ENCODE peak calls at places on chromosomes 13 and 19, in five cellular contexts. U is endothelial cell of umbilical vein, Q is heart right ventricle, P is keratinocyte, G is tibial nerve. W is an unnamed sample.

GRCh38 chr13:20109037-20109436 is 51.8 kb downstream of the GJA3 start:
- DNase-seq in U (no peak), Q (no peak), P (no peak), G (no peak), W (no peak)

GRCh38 chr19:814108-815078 is 7.4 kb downstream of the PLPPR3 start:
- DNase-seq in U (no peak), Q (no peak), P (no peak), G (no peak), W (no peak)

GRCh38 chr19:38529610-38530009 is 88.1 kb downstream of the MAP4K1 start:
- DNase-seq in U (no peak), Q (no peak), P (no peak), G (no peak), W (peak; percentile 43)

GRCh38 chr13:102267191-102267590 is 134.7 kb downstream of the FGF14 start:
- DNase-seq in U (no peak), Q (no peak), P (no peak), G (no peak), W (no peak)

GRCh38 chr13:113528101-113528797 is 37.7 kb upstream of the DCUN1D2 start:
- DNase-seq in U (no peak), Q (no peak), P (no peak), G (no peak), W (no peak)

GRCh38 chr19:34220472-34221063 is 33.8 kb upstream of the GARRE1 start:
- DNase-seq in U (peak; percentile 71), Q (no peak), P (peak; percentile 30), G (peak; percentile 27), W (peak; percentile 83)

GRCh38 chr19:6032827-6033226 is 54.9 kb upstream of the RANBP3 start:
- DNase-seq in U (no peak), Q (no peak), P (no peak), G (no peak), W (no peak)

GRCh38 chr19:31445406-31445805 is 96.2 kb upstream of the TSHZ3 start:
- DNase-seq in U (no peak), Q (no peak), P (no peak), G (no peak), W (no peak)

GRCh38 chr19:3188627-3189596 is 3.2 kb downstream of the NCLN start:
- DNase-seq in U (no peak), Q (no peak), P (no peak), G (no peak), W (no peak)

GRCh38 chr19:44596428-44597130 is 16.8 kb upstream of the IGSF23 start:
- DNase-seq in U (no peak), Q (no peak), P (no peak), G (no peak), W (no peak)

GRCh38 chr19:50486823-50487515 is 10.3 kb upstream of the GARIN5A start:
- DNase-seq in U (peak; percentile 15), Q (no peak), P (peak; percentile 32), G (no peak), W (peak; percentile 78)

GRCh38 chr13:114132419-114133121 is at the start of gene RASA3:
- DNase-seq in U (peak; percentile 76), Q (peak; percentile 85), P (no peak), G (peak; percentile 62), W (peak; percentile 82)

GRCh38 chr19:12721656-12722565 is 1.8 kb downstream of the TNPO2 start:
- DNase-seq in U (peak; percentile 78), Q (peak; percentile 68), P (no peak), G (no peak), W (peak; percentile 86)

GRCh38 chr13:85896516-85897450 is 97.6 kb upstream of the SLITRK6 start:
- DNase-seq in U (no peak), Q (no peak), P (no peak), G (no peak), W (peak; percentile 27)

GRCh38 chr19:36151144-36152051 is 849 bp downstream of the COX7A1 start:
- DNase-seq in U (no peak), Q (peak; percentile 69), P (no peak), G (peak; percentile 57), W (no peak)

GRCh38 chr19:53177986-53178385 is 15.2 kb downstream of the ZNF665 start:
- DNase-seq in U (no peak), Q (no peak), P (no peak), G (no peak), W (no peak)

DNA sequence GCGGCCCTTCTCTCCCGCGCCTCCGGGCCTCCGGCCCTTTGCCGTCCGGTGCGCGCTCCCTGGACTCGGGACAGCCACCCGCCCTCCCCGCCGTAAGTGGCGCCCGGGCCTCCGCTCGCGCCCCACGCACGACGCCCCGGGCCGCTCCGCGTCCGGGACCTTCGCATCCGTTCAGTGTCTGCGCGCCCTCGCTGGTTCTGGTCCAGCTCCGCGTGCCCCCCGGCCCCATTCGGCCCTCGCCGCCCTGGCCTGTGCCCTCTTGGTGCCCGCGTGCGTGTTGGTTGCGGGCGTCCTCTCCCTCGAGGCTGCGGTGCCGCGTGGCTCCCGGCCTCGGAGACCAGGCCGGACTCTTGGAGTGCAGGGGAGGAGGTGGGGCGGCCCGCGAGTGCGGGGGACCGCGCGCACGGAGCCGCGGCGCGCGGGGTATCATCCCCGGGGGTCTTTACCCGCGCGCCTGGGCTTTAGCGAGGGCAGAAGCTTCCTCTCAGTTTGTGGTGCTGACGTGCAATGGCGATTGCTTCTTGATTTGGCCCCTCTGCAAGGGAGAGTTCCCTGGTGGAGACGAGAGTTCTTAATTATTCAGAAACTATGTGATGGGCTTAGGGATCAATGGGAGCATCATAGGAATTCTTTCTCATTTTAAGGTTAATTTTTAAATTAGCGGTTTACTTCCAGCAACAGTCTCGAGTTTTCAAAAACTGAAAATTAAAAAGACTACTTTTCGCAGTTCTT is 757 bp downstream of the WASF3 start:
- DNase-seq in U (peak; percentile 49), Q (peak; percentile 30), P (no peak), G (no peak), W (no peak)
- H3K4me3 ChIP-seq in U (peak overlapping the region; percentile 84), Q (peak overlapping the region; percentile 79), P (peak overlapping the region; percentile 53), G (peak overlapping the region; percentile 60), W (peak overlapping the region; percentile 48)

DNA sequence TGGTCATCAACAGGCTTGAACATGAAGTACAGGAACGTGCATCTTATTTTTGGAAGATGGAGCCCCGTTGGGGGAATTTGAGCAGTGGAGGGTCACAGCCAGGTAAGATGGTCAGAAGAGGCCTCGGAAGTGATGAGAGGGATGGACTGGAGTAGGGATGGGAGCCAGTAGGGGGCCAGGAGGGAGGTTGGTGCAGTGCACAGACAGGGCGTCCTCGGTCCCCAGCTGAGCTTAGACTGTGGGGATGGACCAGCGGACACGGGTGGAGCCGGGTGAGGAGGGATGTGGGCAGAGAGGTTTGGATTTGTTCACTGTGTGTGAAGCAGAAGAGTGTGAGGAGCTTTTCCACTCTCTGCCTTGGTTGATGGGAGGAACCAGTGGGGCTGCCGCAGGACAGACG is 10.6 kb downstream of the RPS9 start:
- DNase-seq in U (no peak), Q (no peak), P (no peak), G (no peak), W (no peak)
- H3K4me1 ChIP-seq in U (peaks cover 18% of the 10 kb centered on the region), Q (peaks cover 38% of the 10 kb centered on the region), P (no peaks in the 10 kb centered on the region), G (peaks cover 25% of the 10 kb centered on the region), W (peaks cover 20% of the 10 kb centered on the region)

GRCh38 chr13:42377640-42378382 is 105.9 kb downstream of the AKAP11 start:
- DNase-seq in U (no peak), Q (no peak), P (no peak), G (no peak), W (no peak)
- H3K4me3 ChIP-seq in U (no peak overlapping the region), Q (no peak overlapping the region), P (no peak overlapping the region), G (no peak overlapping the region), W (no peak overlapping the region)

GRCh38 chr19:49148784-49149651 is 6.2 kb downstream of the HRC start:
- DNase-seq in U (peak; percentile 91), Q (peak; percentile 98), P (peak; percentile 90), G (peak; percentile 96), W (peak; percentile 99)

GRCh38 chr19:49150106-49150943 is 4.9 kb downstream of the HRC start:
- DNase-seq in U (peak; percentile 83), Q (peak; percentile 82), P (no peak), G (peak; percentile 58), W (peak; percentile 94)

GRCh38 chr19:49147923-49148682 is 7.1 kb downstream of the HRC start:
- DNase-seq in U (peak; percentile 50), Q (no peak), P (no peak), G (no peak), W (peak; percentile 4)

GRCh38 chr19:49150944-49151243 is 4.3 kb downstream of the HRC start:
- DNase-seq in U (no peak), Q (no peak), P (no peak), G (no peak), W (no peak)

GRCh38 chr19:49149652-49150105 is 5.5 kb downstream of the HRC start:
- DNase-seq in U (peak; percentile 75), Q (peak; percentile 67), P (no peak), G (no peak), W (peak; percentile 96)
- H3K4me1 ChIP-seq in U (peaks cover 28% of the 10 kb centered on the region), Q (peaks cover 51% of the 10 kb centered on the region), P (peaks cover 22% of the 10 kb centered on the region), G (peaks cover 15% of the 10 kb centered on the region), W (peaks cover 31% of the 10 kb centered on the region)

DNA sequence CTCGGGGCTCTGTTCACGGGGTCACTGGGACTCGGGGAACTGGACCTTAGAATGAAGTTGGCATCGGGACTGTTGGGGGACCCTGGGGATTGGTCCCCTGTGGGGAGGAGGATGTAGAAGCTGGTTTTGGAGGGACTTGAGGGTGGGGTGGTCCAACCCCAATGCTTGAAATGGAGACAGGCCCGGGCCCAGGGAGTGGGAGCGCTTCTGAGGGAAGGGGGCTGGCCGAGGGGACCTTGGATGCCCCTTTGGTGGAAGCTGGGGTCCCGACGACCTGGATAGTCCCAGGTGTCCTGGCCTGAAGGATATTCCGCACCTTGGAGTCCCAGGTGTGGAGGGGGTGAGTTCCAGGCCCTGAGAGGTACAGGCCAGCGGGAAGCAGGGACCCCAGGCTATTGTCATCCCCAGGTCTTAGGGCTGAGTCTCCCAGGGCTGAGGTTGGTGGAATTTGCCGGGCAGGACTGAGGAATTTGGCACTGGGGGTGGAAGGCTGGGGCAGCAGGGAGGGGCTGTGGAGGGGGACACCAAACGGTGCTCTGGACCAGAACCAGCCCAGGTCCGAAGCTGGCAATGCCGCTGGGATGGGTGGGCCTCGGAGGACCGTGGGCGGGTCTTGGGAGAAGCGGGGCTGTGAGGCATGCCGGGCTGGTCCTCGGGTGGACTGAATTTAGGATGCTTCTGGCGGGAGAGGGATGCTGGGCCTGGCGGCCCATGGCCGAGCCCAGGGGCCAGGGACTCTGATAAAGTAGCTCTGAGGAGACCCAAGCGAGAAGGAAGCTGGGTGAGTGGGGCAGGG is 1.8 kb downstream of the HDGFL2 start:
- DNase-seq in U (no peak), Q (no peak), P (no peak), G (no peak), W (no peak)
- H3K4me3 ChIP-seq in U (peak overlapping the region; percentile 6), Q (peak overlapping the region; percentile 97), P (no peak overlapping the region), G (peak overlapping the region; percentile 9), W (peak overlapping the region; percentile 99)

GRCh38 chr13:30696278-30697176 is 38.8 kb upstream of the ALOX5AP start:
- DNase-seq in U (no peak), Q (no peak), P (no peak), G (no peak), W (peak; percentile 68)
- H3K4me1 ChIP-seq in U (peaks cover 28% of the 10 kb centered on the region), Q (peaks cover 27% of the 10 kb centered on the region), P (no peaks in the 10 kb centered on the region), G (no peaks in the 10 kb centered on the region), W (peaks cover 12% of the 10 kb centered on the region)

GRCh38 chr19:17841371-17841809 is 6.4 kb downstream of the JAK3 start:
- DNase-seq in U (no peak), Q (peak; percentile 29), P (no peak), G (no peak), W (no peak)
- H3K4me3 ChIP-seq in U (no peak overlapping the region), Q (peak overlapping the region; percentile 28), P (no peak overlapping the region), G (peak overlapping the region; percentile 23), W (peak overlapping the region; percentile 47)